ENCODE peak calls at places on chromosomes 6 and 20, in seven cellular contexts. W is HCT116, F is H1, J is GM12878, I is SK-N-SH, C is HepG2, Z is K562. R is an unnamed sample.

GRCh38 chr20:3412600-3413392 is 5.3 kb upstream of the DNAAF9 start:
- DNase-seq in W (no peak), F (no peak), J (no peak), I (no peak), C (no peak), Z (no peak), R (no peak)

GRCh38 chr20:4502756-4503155 is 219.0 kb upstream of the PRND start:
- DNase-seq in W (no peak), F (no peak), J (no peak), I (no peak), C (no peak), Z (no peak), R (no peak)

GRCh38 chr20:1171461-1172093 is 13.2 kb downstream of the TMEM74B start:
- DNase-seq in W (no peak), F (no peak), J (no peak), I (no peak), C (peak; percentile 42), Z (peak; percentile 77), R (peak; percentile 26)

GRCh38 chr20:43721429-43722152 is 5.2 kb downstream of the GTSF1L start:
- DNase-seq in W (no peak), F (no peak), J (no peak), I (no peak), C (no peak), Z (no peak), R (no peak)

GRCh38 chr6:78909391-78909790 is 42.0 kb downstream of the IRAK1BP1 start:
- DNase-seq in W (no peak), F (no peak), J (no peak), I (no peak), C (no peak), Z (no peak), R (no peak)

GRCh38 chr6:167682125-167682524 is 144.6 kb upstream of the AFDN start:
- DNase-seq in W (no peak), F (no peak), J (no peak), I (no peak), C (no peak), Z (no peak), R (no peak)

GRCh38 chr6:109008537-109008950 is 86.1 kb downstream of the SESN1 start:
- DNase-seq in W (no peak), F (no peak), J (no peak), I (no peak), C (no peak), Z (no peak), R (no peak)

GRCh38 chr6:117508450-117508971 is 26.0 kb downstream of the DCBLD1 start:
- DNase-seq in W (no peak), F (no peak), J (no peak), I (no peak), C (no peak), Z (no peak), R (no peak)

GRCh38 chr6:72922401-72922800 is 300.5 kb downstream of the KCNQ5 start:
- DNase-seq in W (no peak), F (no peak), J (no peak), I (no peak), C (no peak), Z (no peak), R (no peak)

GRCh38 chr20:62159835-62160234 is 16.3 kb downstream of the SS18L1 start:
- DNase-seq in W (peak; percentile 86), F (no peak), J (peak; percentile 50), I (no peak), C (no peak), Z (peak; percentile 42), R (no peak)

GRCh38 chr6:157148391-157149323 is 174.7 kb downstream of the TMEM242 start:
- DNase-seq in W (peak; percentile 75), F (no peak), J (no peak), I (peak; percentile 97), C (no peak), Z (no peak), R (peak; percentile 97)

GRCh38 chr6:84764332-84765049 is at the start of gene TBX18:
- DNase-seq in W (peak; percentile 85), F (peak; percentile 83), J (no peak), I (peak; percentile 85), C (peak; percentile 35), Z (peak; percentile 98), R (peak; percentile 99)

GRCh38 chr6:40444811-40445210 is 142.4 kb downstream of the LRFN2 start:
- DNase-seq in W (no peak), F (no peak), J (no peak), I (no peak), C (no peak), Z (no peak), R (no peak)

GRCh38 chr6:14984454-14984853 is 261.4 kb upstream of the JARID2 start:
- DNase-seq in W (no peak), F (no peak), J (no peak), I (no peak), C (peak; percentile 36), Z (peak; percentile 37), R (no peak)

DNA sequence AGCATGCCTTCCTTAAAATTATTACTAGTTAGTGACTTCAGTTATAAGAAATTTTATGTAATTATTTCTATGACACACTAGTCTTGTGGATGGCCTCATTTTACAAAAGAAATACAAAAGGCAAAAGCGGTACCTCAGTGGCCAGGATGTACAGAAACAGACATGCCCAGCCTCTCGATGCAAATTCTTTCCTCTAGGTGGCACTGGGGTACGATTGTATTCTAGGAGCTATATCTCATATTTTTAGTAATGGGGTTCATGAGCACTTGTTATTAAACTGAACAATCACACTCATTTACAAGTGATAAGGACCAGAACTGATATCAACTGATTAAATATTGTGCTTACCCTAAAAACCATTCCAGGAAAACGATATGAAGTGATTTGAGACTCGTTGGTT is 59.8 kb downstream of the SOD2 start:
- DNase-seq in W (peak; percentile 37), F (no peak), J (no peak), I (peak; percentile 47), C (peak; percentile 39), Z (peak; percentile 55), R (peak; percentile 30)
- TF ChIP-seq MAX in W (no peak), F (no peak), J (no peak), I (no peak), C (no peak), Z (no peak), R (no peak)

GRCh38 chr20:23164176-23164601 is 78.1 kb upstream of the CD93 start:
- DNase-seq in W (no peak), F (no peak), J (no peak), I (no peak), C (peak; percentile 43), Z (no peak), R (no peak)
- TF ChIP-seq POLR2AphosphoS5 in W (no peak), F (no peak), J (no peak), I (no peak), C (no peak), Z (no peak), R (no peak)

DNA sequence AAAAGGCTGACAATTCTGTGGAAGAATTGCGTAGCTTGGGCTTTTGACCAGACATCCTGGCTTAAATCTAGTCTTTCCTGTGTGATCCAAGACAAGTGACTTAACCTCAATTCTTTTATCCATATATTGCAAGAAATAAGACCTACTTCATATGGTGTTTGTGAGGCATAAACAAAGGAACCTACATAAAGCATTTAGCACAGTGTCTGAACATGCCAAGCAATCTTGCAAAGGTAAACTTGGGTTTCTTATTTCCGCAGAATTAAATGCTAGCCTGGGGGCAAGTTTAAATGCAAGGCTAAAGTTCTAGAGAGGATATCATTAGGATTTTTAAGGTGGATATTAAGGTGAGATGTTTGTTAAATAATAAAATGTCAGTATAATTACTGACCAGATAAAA is 47.9 kb downstream of the HDDC2 start:
- DNase-seq in W (no peak), F (no peak), J (no peak), I (no peak), C (no peak), Z (no peak), R (no peak)
- H3K9ac ChIP-seq in W (no peak overlapping the region), F (no peak overlapping the region), J (no peak overlapping the region), I (no peak overlapping the region), C (no peak overlapping the region), Z (no peak overlapping the region), R (no peak overlapping the region)

GRCh38 chr6:119501798-119502483 is 152.4 kb upstream of the MAN1A1 start:
- DNase-seq in W (no peak), F (no peak), J (peak; percentile 17), I (no peak), C (no peak), Z (no peak), R (no peak)
- TF ChIP-seq MAX in W (no peak), F (no peak), J (no peak), I (no peak), C (no peak), Z (no peak), R (no peak)

GRCh38 chr6:30599625-30600324 is 17.3 kb downstream of the PPP1R10 start:
- DNase-seq in W (no peak), F (no peak), J (no peak), I (no peak), C (no peak), Z (peak; percentile 34), R (peak; percentile 45)

GRCh38 chr6:30598912-30599624 is 18.0 kb downstream of the PPP1R10 start:
- DNase-seq in W (no peak), F (no peak), J (no peak), I (no peak), C (no peak), Z (no peak), R (no peak)

GRCh38 chr6:30601436-30601814 is 15.6 kb downstream of the PPP1R10 start:
- DNase-seq in W (no peak), F (no peak), J (no peak), I (no peak), C (no peak), Z (no peak), R (no peak)

GRCh38 chr6:30601815-30602641 is 15.0 kb downstream of the PPP1R10 start:
- DNase-seq in W (no peak), F (no peak), J (no peak), I (peak; percentile 33), C (no peak), Z (no peak), R (no peak)

GRCh38 chr6:30600576-30600975 is 16.5 kb downstream of the PPP1R10 start:
- DNase-seq in W (no peak), F (no peak), J (no peak), I (no peak), C (no peak), Z (peak; percentile 30), R (no peak)
- TF ChIP-seq POLR2AphosphoS5 in W (peak; percentile 56), F (peak; percentile 77), J (peak; percentile 9), I (peak; percentile 29), C (peak; percentile 49), Z (no peak), R (peak; percentile 37)

R was measured in endothelial cell of umbilical vein.